ENCODE peak calls at places on chromosome 6, in nine cellular contexts. P is CD4-positive, alpha-beta T cell; X is upper lobe of left lung; N is GM06990; V is cardiac fibroblast; O is AG09319; F is CD8-positive, alpha-beta T cell; M is WTC11; J is progenitor cell of endocrine pancreas. E is an unnamed sample.

GRCh38 chr6:38143191-38144154 is 323.9 kb downstream of the ZFAND3 start:
- DNase-seq in P (no peak), X (no peak), N (no peak), V (no peak), O (no peak), F (no peak), M (no peak), J (no peak), E (no peak)

GRCh38 chr6:166046232-166046631 is 121.4 kb downstream of the TBXT start:
- DNase-seq in P (no peak), X (no peak), N (no peak), V (peak), O (peak), F (no peak), M (no peak), J (no peak), E (no peak)

GRCh38 chr6:146111864-146112263 is 83.0 kb downstream of the GRM1 start:
- DNase-seq in P (no peak), X (no peak), N (no peak), V (no peak), O (no peak), F (no peak), M (no peak), J (no peak), E (no peak)

GRCh38 chr6:169243661-169244060 is 10.0 kb downstream of the THBS2 start:
- DNase-seq in P (no peak), X (no peak), N (no peak), V (no peak), O (no peak), F (no peak), M (no peak), J (no peak), E (no peak)

GRCh38 chr6:108737594-108738546 is 110.4 kb upstream of the ARMC2 start:
- DNase-seq in P (no peak), X (peak), N (no peak), V (peak), O (peak), F (no peak), M (no peak), J (no peak), E (no peak)

GRCh38 chr6:104953410-104953953 is 3.4 kb upstream of the LIN28B start:
- DNase-seq in P (no peak), X (no peak), N (no peak), V (no peak), O (no peak), F (no peak), M (peak), J (peak), E (no peak)

GRCh38 chr6:16337280-16337975 is 99.0 kb downstream of the GMPR start:
- DNase-seq in P (no peak), X (peak), N (no peak), V (peak), O (peak), F (no peak), M (peak), J (no peak), E (peak)

GRCh38 chr6:164370773-164371172 is 938.6 kb downstream of the C6orf118 start:
- DNase-seq in P (no peak), X (no peak), N (no peak), V (peak), O (no peak), F (no peak), M (no peak), J (no peak), E (no peak)

GRCh38 chr6:16727996-16728395 is 33.3 kb downstream of the ATXN1 start:
- DNase-seq in P (no peak), X (peak), N (no peak), V (no peak), O (no peak), F (no peak), M (no peak), J (no peak), E (no peak)

DNA sequence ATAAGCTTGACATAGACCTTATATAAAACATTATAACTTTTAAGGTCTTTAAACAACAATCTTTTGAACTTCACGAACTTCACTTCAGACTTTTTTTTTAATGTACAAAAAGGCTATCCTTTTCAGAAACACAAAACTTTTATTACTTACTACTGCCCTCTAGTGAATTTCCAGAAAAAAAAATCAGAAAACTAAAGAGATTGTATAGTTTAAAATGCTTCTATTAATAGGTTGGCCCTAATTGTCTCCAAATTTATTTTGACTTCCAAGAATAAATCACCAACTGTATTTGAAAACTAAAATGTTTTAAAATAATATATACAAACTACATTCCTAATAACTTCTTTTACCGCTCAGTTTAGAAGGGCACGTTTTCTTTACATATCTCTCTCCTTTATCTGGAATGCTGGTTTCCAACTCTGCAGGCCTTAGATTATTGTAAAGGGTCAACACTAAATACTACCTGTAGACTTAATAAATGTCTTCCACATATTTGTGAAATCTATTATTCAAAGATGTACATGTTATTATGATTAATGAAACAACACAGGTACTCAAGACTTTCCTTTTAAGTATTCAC is 66.8 kb downstream of the LMBRD1 start:
- DNase-seq in P (no peak), X (no peak), N (no peak), V (peak), O (no peak), F (no peak), M (no peak), J (no peak), E (no peak)
- TF ChIP-seq CTCF in P (peak), X (no peak), N (peak), V (no peak), O (peak), F (peak), M (no peak), J (peak), E (peak)

GRCh38 chr6:142301421-142302391 is at the start of gene ADGRG6:
- DNase-seq in P (peak), X (peak), N (peak), V (peak), O (no peak), F (peak), M (peak), J (peak), E (peak)
- TF ChIP-seq CTCF in P (no peak), X (peak), N (no peak), V (no peak), O (peak), F (no peak), M (no peak), J (peak), E (no peak)

GRCh38 chr6:156852147-156852857 is 75.1 kb downstream of the ARID1B start:
- DNase-seq in P (no peak), X (no peak), N (peak), V (no peak), O (no peak), F (no peak), M (no peak), J (no peak), E (no peak)
- TF ChIP-seq CTCF in P (no peak), X (no peak), N (no peak), V (no peak), O (no peak), F (no peak), M (no peak), J (no peak), E (no peak)

GRCh38 chr6:149961728-149962425 is 1.9 kb upstream of the ULBP1 start:
- DNase-seq in P (no peak), X (no peak), N (no peak), V (peak), O (no peak), F (no peak), M (peak), J (no peak), E (no peak)
- TF ChIP-seq CTCF in P (peak), X (no peak), N (peak), V (peak), O (peak), F (peak), M (no peak), J (peak), E (no peak)